ENCODE peak calls at places on chromosomes 4 and X, in seven cellular contexts. T, L, P, C, Q, I and F are unnamed samples.

GRCh38 chrX:57573754-57574153 is 18.1 kb upstream of the ZXDB start:
- DNase-seq in I (peak; percentile 11), P (no peak), Q (peak; percentile 17), T (no peak), C (no peak), L (no peak), F (no peak)

GRCh38 chr4:8762356-8762755 is 109.3 kb downstream of the HMX1 start:
- DNase-seq in P (no peak), L (no peak), C (no peak), T (no peak), Q (no peak), I (no peak), F (no peak)

GRCh38 chrX:45344597-45344996 is 143.9 kb upstream of the DIPK2B start:
- DNase-seq in I (no peak), T (no peak), Q (peak; percentile 81), P (no peak), L (no peak), C (no peak), F (no peak)

GRCh38 chr4:167775374-167775773 is 317.0 kb upstream of the ANXA10 start:
- DNase-seq in I (no peak), P (no peak), L (no peak), T (no peak), C (no peak), Q (peak; percentile 1), F (no peak)

GRCh38 chrX:46636223-46636622 is 62.7 kb downstream of the CHST7 start:
- DNase-seq in T (no peak), Q (no peak), I (no peak), P (no peak), L (no peak), C (no peak), F (no peak)

GRCh38 chr4:77007358-77008230 is 58.0 kb downstream of the SEPTIN11 start:
- DNase-seq in I (peak; percentile 95), P (peak; percentile 37), Q (peak; percentile 83), C (no peak), T (no peak), L (no peak), F (peak; percentile 9)

GRCh38 chr4:76704133-76704881 is 193.6 kb downstream of the SOWAHB start:
- DNase-seq in Q (peak; percentile 81), C (no peak), I (peak; percentile 75), L (peak; percentile 91), P (no peak), T (no peak), F (no peak)

GRCh38 chr4:8745036-8745827 is 126.4 kb downstream of the HMX1 start:
- DNase-seq in C (no peak), T (no peak), P (no peak), I (no peak), Q (no peak), L (no peak), F (no peak)

GRCh38 chr4:122588453-122589238 is 32.2 kb downstream of the IL21 start:
- DNase-seq in L (no peak), P (no peak), I (no peak), T (no peak), Q (peak; percentile 91), C (no peak), F (no peak)

GRCh38 chr4:2472187-2472586 is 3.3 kb downstream of the RNF4 start:
- DNase-seq in I (no peak), P (no peak), L (no peak), Q (peak; percentile 54), C (no peak), T (no peak), F (no peak)

GRCh38 chrX:17456526-17456925 is 81.5 kb downstream of the NHS start:
- DNase-seq in C (no peak), L (no peak), T (no peak), P (no peak), I (no peak), Q (no peak), F (no peak)

GRCh38 chr4:166274775-166275174 is 401.7 kb downstream of the TLL1 start:
- DNase-seq in P (no peak), T (no peak), Q (no peak), L (no peak), I (no peak), C (no peak), F (no peak)

GRCh38 chr4:29014555-29014954 is 1705.6 kb upstream of the PCDH7 start:
- DNase-seq in C (no peak), P (no peak), T (no peak), I (no peak), L (no peak), Q (no peak), F (no peak)

GRCh38 chr4:147846318-147847135 is 114.6 kb downstream of the ARHGAP10 start:
- DNase-seq in P (no peak), I (peak; percentile 69), C (no peak), Q (no peak), T (no peak), L (no peak), F (no peak)

DNA sequence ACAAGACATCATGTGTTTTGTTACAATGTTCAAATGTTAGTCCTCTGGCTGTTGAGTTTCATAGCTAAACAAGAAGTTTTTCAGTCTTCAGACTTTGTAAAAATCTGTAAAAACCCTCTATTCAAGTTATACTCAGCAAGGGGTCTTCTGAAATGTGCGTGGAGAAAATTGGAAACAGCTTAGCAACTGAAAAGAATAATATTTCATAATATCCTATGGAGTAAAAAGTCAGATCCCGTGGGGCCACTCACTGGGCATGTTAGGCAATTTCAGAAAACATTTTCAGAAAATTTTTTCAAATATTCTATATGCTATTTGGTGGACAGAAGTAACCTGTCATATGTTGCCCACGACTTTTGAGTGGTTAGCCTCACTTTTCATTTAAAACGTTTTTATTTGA is 118.3 kb downstream of the CORIN start:
- DNase-seq in C (no peak), L (no peak), Q (no peak), I (no peak), T (no peak), P (no peak), F (no peak)
- TF ChIP-seq POLR2A in C (no peak), L (no peak), Q (no peak), I (no peak), T (no peak), P (no peak), F (no peak)

GRCh38 chr4:184344435-184344834 is 126.8 kb upstream of the ENPP6 start:
- DNase-seq in L (no peak), P (no peak), C (no peak), T (no peak), I (no peak), Q (no peak), F (no peak)

GRCh38 chr4:184342167-184342856 is 124.6 kb upstream of the ENPP6 start:
- DNase-seq in C (no peak), P (no peak), Q (no peak), T (no peak), L (no peak), I (no peak), F (no peak)

GRCh38 chr4:184345573-184345922 is 127.9 kb upstream of the ENPP6 start:
- DNase-seq in C (peak; percentile 21), L (no peak), P (peak; percentile 85), T (no peak), Q (peak; percentile 22), I (no peak), F (no peak)

GRCh38 chr4:184344899-184345572 is 127.4 kb upstream of the ENPP6 start:
- DNase-seq in T (no peak), L (no peak), Q (no peak), I (no peak), P (no peak), C (no peak), F (no peak)

GRCh38 chr4:184343400-184344177 is 125.9 kb upstream of the ENPP6 start:
- DNase-seq in Q (peak; percentile 75), C (peak; percentile 57), I (peak; percentile 87), P (peak; percentile 84), L (peak; percentile 63), T (peak; percentile 57), F (peak; percentile 49)
- TF ChIP-seq POLR2A in Q (no peak), C (no peak), I (peak; percentile 78), P (no peak), L (no peak), T (no peak), F (peak; percentile 20)

DNA sequence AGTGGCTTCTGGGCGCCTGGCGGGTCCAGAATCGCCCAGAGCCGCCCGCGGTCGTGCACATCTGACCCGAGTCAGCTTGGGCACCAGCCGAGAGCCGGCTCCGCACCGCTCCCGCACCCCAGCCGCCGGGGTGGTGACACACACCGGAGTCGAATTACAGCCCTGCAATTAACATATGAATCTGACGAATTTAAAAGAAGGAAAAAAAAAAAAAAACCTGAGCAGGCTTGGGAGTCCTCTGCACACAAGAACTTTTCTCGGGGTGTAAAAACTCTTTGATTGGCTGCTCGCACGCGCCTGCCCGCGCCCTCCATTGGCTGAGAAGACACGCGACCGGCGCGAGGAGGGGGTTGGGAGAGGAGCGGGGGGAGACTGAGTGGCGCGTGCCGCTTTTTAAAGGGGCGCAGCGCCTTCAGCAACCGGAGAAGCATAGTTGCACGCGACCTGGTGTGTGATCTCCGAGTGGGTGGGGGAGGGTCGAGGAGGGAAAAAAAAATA is at the start of gene ATOH1:
- DNase-seq in P (peak; percentile 32), L (peak; percentile 7), C (no peak), Q (no peak), T (no peak), I (no peak), F (peak; percentile 19)
- TF ChIP-seq POLR2A in P (no peak), L (no peak), C (no peak), Q (no peak), T (no peak), I (no peak), F (no peak)

GRCh38 chrX:154367474-154368308 is 6.7 kb downstream of the FLNA start:
- DNase-seq in C (no peak), P (no peak), T (no peak), I (no peak), L (no peak), Q (no peak), F (no peak)

GRCh38 chrX:154370300-154370881 is 4.0 kb downstream of the FLNA start:
- DNase-seq in T (peak; percentile 48), P (peak; percentile 63), C (no peak), L (no peak), Q (no peak), I (peak; percentile 26), F (no peak)

GRCh38 chrX:154369453-154370299 is 4.8 kb downstream of the FLNA start:
- DNase-seq in L (peak; percentile 93), T (peak; percentile 86), C (peak; percentile 61), P (peak; percentile 88), I (peak; percentile 92), Q (peak; percentile 95), F (peak; percentile 78)

GRCh38 chrX:154366666-154367055 is 7.8 kb downstream of the FLNA start:
- DNase-seq in P (peak; percentile 76), C (no peak), T (no peak), I (no peak), L (no peak), Q (no peak), F (no peak)

DNA sequence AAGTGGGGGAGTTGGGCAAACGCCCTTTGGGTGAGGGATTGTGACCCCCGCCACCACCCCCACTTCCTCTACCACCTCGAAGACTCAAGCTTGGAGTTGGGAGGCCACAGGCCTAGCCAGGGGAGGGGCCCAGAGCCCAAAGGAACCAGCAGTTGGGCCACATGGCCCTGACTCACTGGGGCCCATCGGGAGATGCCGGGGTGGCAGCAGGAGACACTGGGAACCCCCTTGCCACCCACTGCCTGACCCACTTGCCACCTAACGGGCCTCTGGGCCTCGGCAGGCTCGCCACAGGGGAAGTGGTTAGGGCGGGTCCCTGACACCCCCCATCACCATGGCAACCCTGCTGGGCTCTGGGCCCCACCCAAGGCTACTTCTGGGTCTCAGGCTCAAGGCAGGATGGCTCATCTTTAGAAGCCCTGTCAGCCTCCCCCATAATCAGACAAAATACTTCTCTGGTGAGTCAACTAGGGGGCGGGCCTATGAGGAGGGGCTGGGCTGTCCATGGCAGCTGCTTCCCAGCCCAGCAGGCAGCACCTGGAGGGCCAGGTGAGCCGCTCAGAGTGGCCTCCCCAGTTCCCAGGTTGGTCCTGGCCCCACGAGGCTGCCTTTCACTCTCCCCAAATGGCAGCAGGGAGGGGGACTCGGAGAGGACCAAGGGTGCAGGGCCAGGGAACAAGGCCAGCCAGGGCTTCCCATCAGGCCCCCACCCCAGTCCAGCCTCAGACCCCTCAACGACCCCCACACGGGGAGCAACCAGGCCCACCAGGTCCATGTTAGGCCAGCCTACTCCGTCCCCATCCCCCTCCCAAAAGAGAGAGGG is 5.6 kb downstream of the FLNA start:
- DNase-seq in Q (peak; percentile 90), L (peak; percentile 87), P (peak; percentile 82), I (peak; percentile 74), T (peak; percentile 84), C (peak; percentile 69), F (peak; percentile 78)
- TF ChIP-seq POLR2A in Q (peak; percentile 73), L (peak; percentile 11), P (no peak), I (peak; percentile 59), T (no peak), C (no peak), F (peak; percentile 39)